ENCODE peak calls at places on chromosomes 4 and X, in four cellular contexts. One of them, this sample, is unnamed.

GRCh38 chr4:68304731-68305130 is 45.2 kb downstream of the YTHDC1 start:
- DNase-seq in uterus: no peak
- DNase-seq in ovary: no peak
- DNase-seq in tibial nerve: no peak
- DNase-seq in this sample: no peak

GRCh38 chr4:128558896-128559669 is 250.4 kb upstream of the JADE1 start:
- DNase-seq in uterus: peak
- DNase-seq in ovary: no peak
- DNase-seq in tibial nerve: no peak
- DNase-seq in this sample: no peak

GRCh38 chr4:137310156-137310555 is 222.1 kb downstream of the PCDH18 start:
- DNase-seq in uterus: no peak
- DNase-seq in ovary: no peak
- DNase-seq in tibial nerve: no peak
- DNase-seq in this sample: no peak

GRCh38 chrX:41198410-41198809 is 113.2 kb downstream of the USP9X start:
- DNase-seq in uterus: no peak
- DNase-seq in ovary: no peak
- DNase-seq in tibial nerve: no peak
- DNase-seq in this sample: no peak

GRCh38 chr4:48664938-48665337 is 115.1 kb downstream of the FRYL start:
- DNase-seq in uterus: no peak
- DNase-seq in ovary: no peak
- DNase-seq in tibial nerve: no peak
- DNase-seq in this sample: no peak

GRCh38 chr4:86554641-86555040 is 39.5 kb upstream of the PTPN13 start:
- DNase-seq in uterus: no peak
- DNase-seq in ovary: no peak
- DNase-seq in tibial nerve: no peak
- DNase-seq in this sample: no peak

GRCh38 chrX:45980726-45981125 is 564.5 kb downstream of the ZNF674 start:
- DNase-seq in uterus: no peak
- DNase-seq in ovary: no peak
- DNase-seq in tibial nerve: no peak
- DNase-seq in this sample: no peak

GRCh38 chrX:45850197-45850774 is 649.6 kb upstream of the DIPK2B start:
- DNase-seq in uterus: no peak
- DNase-seq in ovary: no peak
- DNase-seq in tibial nerve: no peak
- DNase-seq in this sample: no peak

GRCh38 chr4:40699648-40700047 is 50.1 kb upstream of the NSUN7 start:
- DNase-seq in uterus: no peak
- DNase-seq in ovary: no peak
- DNase-seq in tibial nerve: no peak
- DNase-seq in this sample: no peak

GRCh38 chr4:126947536-126947935 is 685.2 kb upstream of the INTU start:
- DNase-seq in uterus: no peak
- DNase-seq in ovary: no peak
- DNase-seq in tibial nerve: no peak
- DNase-seq in this sample: no peak

GRCh38 chr4:158513246-158513645 is 8.4 kb upstream of the RXFP1 start:
- DNase-seq in uterus: no peak
- DNase-seq in ovary: no peak
- DNase-seq in tibial nerve: no peak
- DNase-seq in this sample: no peak

GRCh38 chrX:40644821-40645358 is 2.5 kb downstream of the CXorf38 start:
- DNase-seq in uterus: peak
- DNase-seq in ovary: peak
- DNase-seq in tibial nerve: peak
- DNase-seq in this sample: peak

GRCh38 chrX:28591542-28591941 is 4.3 kb downstream of the IL1RAPL1 start:
- DNase-seq in uterus: no peak
- DNase-seq in ovary: no peak
- DNase-seq in tibial nerve: no peak
- DNase-seq in this sample: no peak

GRCh38 chr4:174036111-174036510 is 247.4 kb downstream of the FBXO8 start:
- DNase-seq in uterus: no peak
- DNase-seq in ovary: no peak
- DNase-seq in tibial nerve: no peak
- DNase-seq in this sample: no peak

DNA sequence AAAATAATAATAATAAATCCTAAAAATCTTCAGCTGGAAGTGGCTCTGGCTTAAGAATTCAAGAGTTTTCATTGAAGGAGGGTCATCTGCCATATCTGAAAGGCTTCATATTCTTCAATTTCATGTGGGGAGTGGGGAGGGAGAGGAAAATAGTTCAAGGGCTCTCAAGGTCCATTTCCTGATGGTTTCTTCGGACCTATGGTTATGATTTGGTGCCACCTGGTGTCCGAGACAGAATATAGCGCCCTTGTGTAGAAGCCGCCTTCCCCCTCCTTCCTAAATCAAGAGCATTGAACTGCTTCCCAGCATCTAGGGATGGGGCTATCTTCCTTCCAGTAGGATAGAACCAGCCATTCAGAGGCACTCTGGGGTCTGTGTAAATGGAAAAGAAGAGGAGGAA is 34.3 kb downstream of the NLGN3 start:
- DNase-seq in uterus: peak
- DNase-seq in ovary: peak
- DNase-seq in tibial nerve: peak
- DNase-seq in this sample: peak
- TF ChIP-seq POLR2A in uterus: no peak
- TF ChIP-seq POLR2A in ovary: no peak
- TF ChIP-seq POLR2A in tibial nerve: no peak
- TF ChIP-seq POLR2A in this sample: no peak

GRCh38 chr4:121277194-121278105 is 103.4 kb downstream of the QRFPR start:
- DNase-seq in uterus: no peak
- DNase-seq in ovary: no peak
- DNase-seq in tibial nerve: no peak
- DNase-seq in this sample: no peak
- TF ChIP-seq CTCF in uterus: no peak
- TF ChIP-seq CTCF in ovary: no peak
- TF ChIP-seq CTCF in tibial nerve: no peak
- TF ChIP-seq CTCF in this sample: no peak

GRCh38 chrX:131762802-131763234 is 218.9 kb downstream of the OR13H1 start:
- DNase-seq in uterus: peak
- DNase-seq in ovary: peak
- DNase-seq in tibial nerve: no peak
- DNase-seq in this sample: no peak
- H3K4me3 ChIP-seq in uterus: no peak
- H3K4me3 ChIP-seq in ovary: peak
- H3K4me3 ChIP-seq in tibial nerve: peak
- H3K4me3 ChIP-seq in this sample: no peak

GRCh38 chrX:79147477-79147876 is 3.0 kb downstream of the GPR174 start:
- DNase-seq in uterus: no peak
- DNase-seq in ovary: no peak
- DNase-seq in tibial nerve: no peak
- DNase-seq in this sample: no peak
- TF ChIP-seq POLR2A in uterus: no peak
- TF ChIP-seq POLR2A in ovary: no peak
- TF ChIP-seq POLR2A in tibial nerve: no peak
- TF ChIP-seq POLR2A in this sample: no peak

GRCh38 chr4:138831943-138832342 is 183.6 kb upstream of the NOCT start:
- DNase-seq in uterus: no peak
- DNase-seq in ovary: no peak
- DNase-seq in tibial nerve: no peak
- DNase-seq in this sample: no peak
- TF ChIP-seq CTCF in uterus: no peak
- TF ChIP-seq CTCF in ovary: no peak
- TF ChIP-seq CTCF in tibial nerve: no peak
- TF ChIP-seq CTCF in this sample: no peak

GRCh38 chr4:17510582-17510981 is 1.3 kb downstream of the QDPR start:
- DNase-seq in uterus: no peak
- DNase-seq in ovary: no peak
- DNase-seq in tibial nerve: no peak
- DNase-seq in this sample: no peak
- H3K4me3 ChIP-seq in uterus: peak
- H3K4me3 ChIP-seq in ovary: peak
- H3K4me3 ChIP-seq in tibial nerve: peak
- H3K4me3 ChIP-seq in this sample: no peak

DNA sequence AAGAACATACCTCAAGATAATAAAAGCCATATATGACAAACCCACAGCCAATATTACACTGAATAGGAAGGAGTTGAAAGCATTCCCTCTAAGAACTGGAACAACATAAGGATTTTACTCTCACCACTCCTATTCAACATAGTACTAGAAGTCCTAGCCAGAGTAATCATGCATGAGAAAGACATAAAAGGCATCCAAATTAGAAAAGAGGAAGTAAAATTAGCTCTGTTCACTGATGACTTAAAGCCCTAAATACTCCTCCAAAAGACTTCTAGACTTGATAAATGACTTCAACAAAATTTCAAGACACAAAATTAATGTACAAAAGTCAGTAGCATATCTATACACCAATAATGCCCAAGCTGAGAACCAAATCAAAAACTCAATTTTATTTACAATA is 235.7 kb downstream of the NKX6-1 start:
- DNase-seq in uterus: no peak
- DNase-seq in ovary: no peak
- DNase-seq in tibial nerve: no peak
- DNase-seq in this sample: no peak
- TF ChIP-seq POLR2A in uterus: no peak
- TF ChIP-seq POLR2A in ovary: no peak
- TF ChIP-seq POLR2A in tibial nerve: no peak
- TF ChIP-seq POLR2A in this sample: no peak

DNA sequence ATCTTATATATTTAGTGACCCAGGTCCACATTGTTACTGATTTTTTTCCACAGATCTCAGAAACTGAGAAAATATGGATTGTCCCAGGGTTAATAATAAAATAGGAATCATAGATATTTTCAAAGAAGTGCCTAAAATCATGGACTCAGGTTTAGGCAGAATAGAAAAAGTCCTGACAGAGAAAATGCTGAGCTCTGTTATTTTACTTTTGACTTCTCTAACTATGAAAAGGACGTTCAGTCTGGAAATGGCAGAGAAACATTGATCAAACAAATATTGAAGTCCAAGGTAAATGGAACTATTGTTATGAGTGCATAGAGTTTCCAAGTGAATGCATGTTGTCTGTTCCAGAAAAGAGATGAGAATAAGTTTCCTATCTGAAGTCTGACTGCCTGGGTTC is 170.5 kb downstream of the ANKRD50 start:
- DNase-seq in uterus: no peak
- DNase-seq in ovary: no peak
- DNase-seq in tibial nerve: no peak
- DNase-seq in this sample: no peak
- TF ChIP-seq CTCF in uterus: no peak
- TF ChIP-seq CTCF in ovary: no peak
- TF ChIP-seq CTCF in tibial nerve: no peak
- TF ChIP-seq CTCF in this sample: no peak

GRCh38 chr4:29734785-29735184 is 985.4 kb upstream of the PCDH7 start:
- DNase-seq in uterus: no peak
- DNase-seq in ovary: no peak
- DNase-seq in tibial nerve: no peak
- DNase-seq in this sample: no peak
- H3K4me3 ChIP-seq in uterus: no peak
- H3K4me3 ChIP-seq in ovary: no peak
- H3K4me3 ChIP-seq in tibial nerve: no peak
- H3K4me3 ChIP-seq in this sample: no peak

GRCh38 chr4:2785613-2786012 is 7.3 kb upstream of the SH3BP2 start:
- DNase-seq in uterus: no peak
- DNase-seq in ovary: no peak
- DNase-seq in tibial nerve: peak
- DNase-seq in this sample: peak
- TF ChIP-seq POLR2A in uterus: no peak
- TF ChIP-seq POLR2A in ovary: no peak
- TF ChIP-seq POLR2A in tibial nerve: no peak
- TF ChIP-seq POLR2A in this sample: no peak

This sample was measured in lower leg skin.